ENCODE peak calls at places on chromosomes 4 and X, in four cellular contexts. N, H, D and O are unnamed samples.

GRCh38 chr4:108171541-108172230 is 3.0 kb upstream of the LEF1 start:
- DNase-seq in N (no peak), H (no peak), D (no peak), O (no peak)

GRCh38 chr4:80202190-80202711 is 4.9 kb downstream of the PRDM8 start:
- DNase-seq in N (peak), H (peak), D (peak), O (peak)

GRCh38 chrX:71111851-71112468 is 583 bp upstream of the IL2RG start:
- DNase-seq in N (no peak), H (no peak), D (no peak), O (no peak)

GRCh38 chr4:6372649-6373525 is 99.5 kb downstream of the PPP2R2C start:
- DNase-seq in N (no peak), H (peak), D (peak), O (peak)

GRCh38 chr4:164023214-164023613 is 528.7 kb downstream of the TMA16 start:
- DNase-seq in N (no peak), H (no peak), D (no peak), O (no peak)

GRCh38 chrX:39000802-39001201 is 199.5 kb downstream of the MID1IP1 start:
- DNase-seq in N (no peak), H (peak), D (no peak), O (peak)

GRCh38 chr4:1746265-1746691 is 25.0 kb downstream of the TACC3 start:
- DNase-seq in N (no peak), H (peak), D (peak), O (peak)

GRCh38 chrX:48897157-48897620 is 379 bp downstream of the TIMM17B start:
- DNase-seq in N (peak), H (peak), D (peak), O (peak)

GRCh38 chr4:41745292-41746024 is 3.1 kb downstream of the PHOX2B start:
- DNase-seq in N (no peak), H (no peak), D (no peak), O (no peak)
- H3K4me3 ChIP-seq in N (no peak), H (no peak), D (no peak), O (no peak)

DNA sequence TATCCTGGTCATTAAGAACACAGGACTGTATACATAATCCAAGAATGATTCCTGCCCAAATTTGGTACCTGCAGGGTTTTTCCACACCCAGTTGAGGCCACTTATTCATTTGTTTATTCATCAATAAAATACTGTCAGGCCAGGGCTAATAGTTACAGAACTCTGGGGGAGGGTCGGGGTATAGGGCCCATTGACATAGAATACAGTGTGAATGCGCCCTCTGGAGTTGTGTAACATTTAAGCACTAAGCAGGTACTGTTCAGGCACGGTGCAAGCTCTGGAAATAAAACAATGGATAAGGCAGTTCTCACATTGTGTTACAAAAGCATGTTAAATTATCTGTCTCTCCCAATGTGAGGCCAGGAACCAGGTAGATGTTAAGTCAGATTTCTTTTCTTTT is 30.8 kb upstream of the LRBA start:
- DNase-seq in N (no peak), H (no peak), D (no peak), O (no peak)
- TF ChIP-seq CTCF in N (no peak), H (no peak), D (no peak), O (no peak)

DNA sequence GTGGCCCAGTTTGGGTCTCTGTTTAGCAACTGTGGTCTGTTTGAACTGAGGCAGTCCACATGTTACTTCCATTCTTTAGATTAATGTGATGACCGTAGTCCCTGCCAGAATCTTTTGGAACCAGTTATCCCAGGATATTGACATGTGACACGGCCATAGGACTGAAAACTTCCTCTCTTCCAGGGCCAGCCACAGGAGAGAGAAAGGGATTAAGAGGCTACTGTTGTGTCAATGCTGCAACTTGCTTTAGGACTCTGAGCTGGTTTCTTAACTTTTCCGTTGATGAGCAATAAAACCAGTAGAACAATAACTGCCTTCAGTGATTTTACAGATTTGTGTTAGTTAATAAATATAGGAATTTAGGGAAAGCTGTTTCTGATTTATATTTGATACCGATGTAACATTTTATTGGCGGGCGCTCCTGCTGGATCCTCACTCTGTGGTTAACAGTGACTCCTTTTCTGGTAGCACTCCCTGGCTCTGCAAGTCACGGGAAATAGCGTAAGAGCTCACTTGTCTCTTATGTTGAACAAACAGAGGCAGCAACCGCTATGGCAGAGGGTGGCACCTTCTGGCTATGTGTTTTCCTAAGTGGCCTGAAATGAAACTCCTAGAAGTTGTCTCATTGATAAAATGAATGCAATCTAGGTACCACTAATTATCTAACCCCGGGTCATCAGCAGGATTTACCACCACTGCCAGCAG is 2.5 kb downstream of the TENM3 start:
- DNase-seq in N (no peak), H (no peak), D (peak), O (no peak)
- H3K4me3 ChIP-seq in N (no peak), H (no peak), D (no peak), O (no peak)

DNA sequence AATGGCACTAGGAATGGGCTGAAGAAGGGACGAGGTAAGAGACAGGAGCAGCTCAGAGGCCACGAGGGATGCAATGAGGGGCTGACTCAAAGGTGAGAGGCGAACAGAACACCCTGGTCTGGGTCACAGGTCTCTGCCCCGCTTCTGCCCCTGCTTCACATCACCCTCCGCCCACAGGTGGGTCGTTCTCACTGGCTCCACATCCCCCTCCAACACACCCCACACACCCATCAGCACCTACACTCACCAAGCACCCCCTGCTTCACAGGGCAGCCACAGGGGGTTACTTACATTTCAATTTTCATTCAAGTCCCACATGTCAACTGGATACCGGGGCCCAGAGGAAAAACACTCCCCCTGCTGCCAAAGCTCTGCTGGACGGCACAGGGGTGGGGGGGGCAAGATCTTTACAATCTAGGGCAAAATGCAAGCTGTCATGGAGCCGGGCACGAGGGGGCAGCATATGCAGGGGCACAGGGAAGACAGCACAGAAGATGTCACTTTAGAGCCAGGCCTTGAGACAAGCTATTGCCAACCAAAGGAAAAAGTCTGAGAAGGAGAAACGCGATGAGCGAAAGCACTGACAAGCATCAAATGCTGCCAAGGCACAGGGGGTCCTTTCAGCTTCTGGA is 94.1 kb downstream of the AFAP1 start:
- DNase-seq in N (no peak), H (no peak), D (no peak), O (no peak)
- TF ChIP-seq CTCF in N (no peak), H (peak), D (no peak), O (no peak)